ENCODE peak calls at places on chromosomes 13 and 19, in nine cellular contexts. E, L, W, G, R, C, A, D and N are unnamed samples.

GRCh38 chr13:108895220-108895704 is 265.9 kb downstream of the MYO16 start:
- DNase-seq in E (peak), L (no peak), W (peak), G (peak), R (no peak), C (no peak), A (no peak), D (no peak), N (no peak)

GRCh38 chr13:32041429-32041828 is 9.9 kb downstream of the FRY start:
- DNase-seq in E (peak), L (no peak), W (no peak), G (no peak), R (no peak), C (no peak), A (no peak), D (no peak), N (no peak)

GRCh38 chr19:54465367-54466109 is 2.0 kb upstream of the LENG9 start:
- DNase-seq in E (no peak), L (no peak), W (no peak), G (no peak), R (no peak), C (no peak), A (no peak), D (no peak), N (no peak)

GRCh38 chr13:82772802-82773201 is 1109.5 kb downstream of the SLITRK1 start:
- DNase-seq in E (no peak), L (no peak), W (no peak), G (peak), R (no peak), C (no peak), A (no peak), D (no peak), N (no peak)

GRCh38 chr13:44013666-44014291 is 134.1 kb downstream of the LACC1 start:
- DNase-seq in E (no peak), L (no peak), W (peak), G (peak), R (peak), C (no peak), A (no peak), D (peak), N (no peak)

GRCh38 chr19:55319786-55320185 is 5.4 kb downstream of the TMEM150B start:
- DNase-seq in E (no peak), L (no peak), W (no peak), G (peak), R (no peak), C (peak), A (no peak), D (no peak), N (no peak)

GRCh38 chr19:53865523-53865917 is 2.2 kb upstream of the MYADM start:
- DNase-seq in E (no peak), L (no peak), W (no peak), G (no peak), R (no peak), C (no peak), A (no peak), D (no peak), N (no peak)

GRCh38 chr19:29831041-29831548 is 19.3 kb downstream of the CCNE1 start:
- DNase-seq in E (peak), L (peak), W (peak), G (no peak), R (no peak), C (peak), A (no peak), D (no peak), N (no peak)

GRCh38 chr19:42423462-42424344 is 3.5 kb downstream of the LIPE start:
- DNase-seq in E (peak), L (peak), W (peak), G (peak), R (peak), C (peak), A (peak), D (peak), N (peak)

GRCh38 chr13:27406178-27406939 is 18.1 kb upstream of the GTF3A start:
- DNase-seq in E (peak), L (peak), W (peak), G (peak), R (no peak), C (no peak), A (no peak), D (no peak), N (no peak)

GRCh38 chr13:112181336-112182051 is 114.5 kb downstream of the SOX1 start:
- DNase-seq in E (no peak), L (no peak), W (no peak), G (no peak), R (no peak), C (peak), A (no peak), D (no peak), N (no peak)

GRCh38 chr19:1580957-1581356 is 11.7 kb downstream of the MBD3 start:
- DNase-seq in E (no peak), L (no peak), W (no peak), G (no peak), R (no peak), C (no peak), A (no peak), D (no peak), N (no peak)

GRCh38 chr13:94419304-94419943 is 60.1 kb downstream of the DCT start:
- DNase-seq in E (peak), L (no peak), W (peak), G (peak), R (no peak), C (no peak), A (no peak), D (peak), N (no peak)

GRCh38 chr13:114282143-114282685 is 813 bp downstream of the UPF3A start:
- DNase-seq in E (peak), L (peak), W (peak), G (no peak), R (no peak), C (peak), A (peak), D (no peak), N (peak)

GRCh38 chr19:43534811-43535761 is 2.1 kb downstream of the ZNF575 start:
- DNase-seq in E (peak), L (no peak), W (peak), G (peak), R (no peak), C (peak), A (no peak), D (no peak), N (peak)

GRCh38 chr13:101512650-101513049 is 60.2 kb downstream of the ITGBL1 start:
- DNase-seq in E (no peak), L (no peak), W (no peak), G (peak), R (no peak), C (no peak), A (no peak), D (no peak), N (no peak)

GRCh38 chr13:95368998-95369397 is 67.7 kb upstream of the ABCC4 start:
- DNase-seq in E (no peak), L (no peak), W (no peak), G (no peak), R (no peak), C (no peak), A (no peak), D (no peak), N (no peak)

GRCh38 chr19:10516671-10517286 is 468 bp downstream of the S1PR5 start:
- DNase-seq in E (no peak), L (no peak), W (peak), G (no peak), R (no peak), C (no peak), A (no peak), D (no peak), N (no peak)

GRCh38 chr19:15466851-15467733 is 2.7 kb upstream of the RASAL3 start:
- DNase-seq in E (peak), L (peak), W (peak), G (peak), R (no peak), C (no peak), A (no peak), D (no peak), N (no peak)

GRCh38 chr19:32642771-32643170 is 32.2 kb downstream of the ANKRD27 start:
- DNase-seq in E (no peak), L (peak), W (no peak), G (no peak), R (no peak), C (no peak), A (no peak), D (no peak), N (no peak)

GRCh38 chr13:52348081-52348480 is 57.9 kb downstream of the THSD1 start:
- DNase-seq in E (no peak), L (no peak), W (peak), G (peak), R (peak), C (no peak), A (no peak), D (peak), N (no peak)

GRCh38 chr13:27969073-27969865 is at the start of gene CDX2:
- DNase-seq in E (no peak), L (no peak), W (no peak), G (no peak), R (no peak), C (peak), A (no peak), D (no peak), N (peak)

GRCh38 chr19:7391218-7391670 is 42.5 kb downstream of the ARHGEF18 start:
- DNase-seq in E (no peak), L (no peak), W (peak), G (peak), R (no peak), C (no peak), A (no peak), D (peak), N (no peak)

GRCh38 chr13:76885203-76886004 is 801 bp downstream of the KCTD12 start:
- DNase-seq in E (peak), L (peak), W (peak), G (peak), R (no peak), C (peak), A (no peak), D (no peak), N (no peak)

GRCh38 chr19:14088634-14089411 is 1.7 kb downstream of the SAMD1 start:
- DNase-seq in E (no peak), L (no peak), W (no peak), G (no peak), R (no peak), C (no peak), A (no peak), D (no peak), N (no peak)

GRCh38 chr19:8240274-8241229 is 31.4 kb downstream of the CERS4 start:
- DNase-seq in E (peak), L (peak), W (peak), G (peak), R (peak), C (peak), A (peak), D (peak), N (peak)

GRCh38 chr19:33094504-33095067 is 13.6 kb downstream of the GPATCH1 start:
- DNase-seq in E (no peak), L (no peak), W (peak), G (no peak), R (no peak), C (no peak), A (no peak), D (no peak), N (no peak)

GRCh38 chr13:36358352-36358751 is 12.2 kb upstream of the SPART start:
- DNase-seq in E (peak), L (no peak), W (no peak), G (no peak), R (no peak), C (no peak), A (no peak), D (no peak), N (no peak)

GRCh38 chr19:53467138-53467502 is 413 bp upstream of the ZNF813 start:
- DNase-seq in E (no peak), L (peak), W (no peak), G (no peak), R (no peak), C (no peak), A (no peak), D (no peak), N (no peak)

GRCh38 chr13:103605546-103606326 is 539.5 kb upstream of the SLC10A2 start:
- DNase-seq in E (no peak), L (no peak), W (no peak), G (no peak), R (no peak), C (no peak), A (no peak), D (no peak), N (no peak)

GRCh38 chr13:44231786-44232516 is 141.7 kb upstream of the SERP2 start:
- DNase-seq in E (no peak), L (no peak), W (peak), G (peak), R (peak), C (peak), A (no peak), D (peak), N (no peak)

GRCh38 chr13:109389892-109390345 is 396.5 kb downstream of the IRS2 start:
- DNase-seq in E (no peak), L (no peak), W (peak), G (peak), R (peak), C (no peak), A (no peak), D (no peak), N (no peak)

GRCh38 chr19:37905936-37906867 is at the start of gene WDR87:
- DNase-seq in E (peak), L (peak), W (peak), G (peak), R (no peak), C (peak), A (no peak), D (no peak), N (no peak)

GRCh38 chr13:97600438-97601080 is 166.6 kb downstream of the RAP2A start:
- DNase-seq in E (no peak), L (no peak), W (peak), G (peak), R (peak), C (no peak), A (no peak), D (no peak), N (no peak)

GRCh38 chr19:49468199-49468598 is 5.8 kb upstream of the FLT3LG start:
- DNase-seq in E (no peak), L (no peak), W (peak), G (no peak), R (no peak), C (no peak), A (no peak), D (no peak), N (no peak)

GRCh38 chr13:31046711-31047279 is 114.3 kb downstream of the TEX26 start:
- DNase-seq in E (no peak), L (no peak), W (no peak), G (peak), R (no peak), C (peak), A (no peak), D (no peak), N (no peak)

GRCh38 chr19:7870571-7871279 is 3.5 kb downstream of the PRR36 start:
- DNase-seq in E (peak), L (no peak), W (peak), G (peak), R (no peak), C (peak), A (no peak), D (no peak), N (no peak)

GRCh38 chr13:95185311-95185710 is 115.9 kb downstream of the ABCC4 start:
- DNase-seq in E (no peak), L (no peak), W (peak), G (no peak), R (no peak), C (no peak), A (no peak), D (no peak), N (no peak)

GRCh38 chr19:38173324-38174041 is 50.5 kb downstream of the DPF1 start:
- DNase-seq in E (no peak), L (no peak), W (peak), G (peak), R (peak), C (no peak), A (no peak), D (no peak), N (no peak)

GRCh38 chr19:13022859-13023636 is 27.8 kb downstream of the NFIX start:
- DNase-seq in E (peak), L (no peak), W (peak), G (peak), R (peak), C (peak), A (peak), D (no peak), N (no peak)

DNA sequence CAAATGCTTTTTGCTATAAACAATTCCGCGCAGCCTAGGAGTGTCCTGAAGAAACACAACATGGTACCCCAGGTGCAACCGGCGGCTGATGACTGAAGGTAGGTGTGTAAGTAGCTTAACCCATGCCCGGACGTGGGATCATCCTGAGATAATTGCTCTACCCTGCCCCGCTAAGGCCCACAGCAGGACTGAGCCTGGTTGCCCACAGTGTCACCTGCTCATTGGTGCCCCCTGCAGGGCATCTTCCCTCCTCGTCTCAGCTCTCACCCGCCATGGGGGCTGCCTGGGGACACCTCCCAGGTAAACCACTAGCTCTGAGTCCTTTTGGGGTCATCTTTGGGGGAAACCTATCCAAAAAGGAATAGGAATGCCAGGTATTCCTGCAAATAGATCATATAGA is 22.3 kb downstream of the TMEM161A start:
- DNase-seq in E (peak), L (peak), W (no peak), G (no peak), R (no peak), C (peak), A (no peak), D (no peak), N (no peak)
- TF ChIP-seq CTCF in E (peak), L (peak), W (peak), G (peak), R (peak), C (peak), A (peak), D (peak), N (peak)

DNA sequence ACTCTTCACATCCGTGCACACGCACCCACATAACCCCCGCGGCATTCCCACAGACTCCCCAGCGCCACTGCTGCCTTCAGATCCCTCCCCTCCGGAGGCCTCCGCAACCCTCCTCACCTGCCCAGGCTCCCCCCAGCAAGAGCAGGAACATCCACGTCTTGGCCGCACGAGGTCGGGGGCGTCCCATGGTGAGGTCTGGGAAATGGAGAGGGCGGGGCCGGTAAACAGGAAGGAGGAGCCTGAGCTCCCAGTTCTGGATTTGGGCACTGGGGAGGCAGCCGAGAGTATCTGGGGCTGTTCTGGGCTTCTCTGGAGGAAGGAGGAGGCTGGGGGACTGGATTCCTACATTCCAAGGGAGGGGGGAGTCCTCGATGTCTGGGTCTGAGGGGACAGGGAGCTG is 423 bp downstream of the KLK8 start:
- DNase-seq in E (no peak), L (no peak), W (no peak), G (no peak), R (no peak), C (peak), A (no peak), D (no peak), N (no peak)
- TF ChIP-seq CTCF in E (no peak), L (no peak), W (no peak), G (no peak), R (no peak), C (peak), A (no peak), D (no peak), N (no peak)

GRCh38 chr13:68232351-68233130 is 1002.4 kb upstream of the PCDH9 start:
- DNase-seq in E (no peak), L (no peak), W (no peak), G (peak), R (no peak), C (no peak), A (no peak), D (no peak), N (no peak)

GRCh38 chr13:68234278-68234677 is 1004.1 kb upstream of the PCDH9 start:
- DNase-seq in E (no peak), L (no peak), W (peak), G (peak), R (no peak), C (no peak), A (no peak), D (no peak), N (no peak)
- TF ChIP-seq CTCF in E (no peak), L (no peak), W (peak), G (no peak), R (no peak), C (peak), A (no peak), D (peak), N (peak)

GRCh38 chr19:17292301-17293074 is 10.7 kb downstream of the ABHD8 start:
- DNase-seq in E (peak), L (peak), W (peak), G (peak), R (no peak), C (peak), A (peak), D (peak), N (peak)
- TF ChIP-seq CTCF in E (peak), L (peak), W (peak), G (peak), R (peak), C (peak), A (peak), D (peak), N (peak)